ENCODE peak calls at places on chromosomes 1 and 21, in five cellular contexts. One of them, this sample, is unnamed. For H3K4me1, the result is how much of the 10 kb centered on the place peaks cover.

GRCh38 chr1:20721117-20722061 is 3.6 kb upstream of the KIF17 start:
- DNase-seq in GM12878: no peak
- DNase-seq in A549: no peak
- DNase-seq in K562: no peak
- DNase-seq in SK-N-SH: peak
- DNase-seq in this sample: no peak

GRCh38 chr1:219773775-219774174 is 154.6 kb downstream of the SLC30A10 start:
- DNase-seq in K562: no peak
- DNase-seq in GM12878: peak
- DNase-seq in A549: no peak
- DNase-seq in SK-N-SH: no peak
- DNase-seq in this sample: no peak

GRCh38 chr21:41932576-41933258 is 21.1 kb downstream of the C2CD2 start:
- DNase-seq in K562: peak
- DNase-seq in A549: no peak
- DNase-seq in GM12878: no peak
- DNase-seq in SK-N-SH: peak
- DNase-seq in this sample: peak

GRCh38 chr1:196063307-196063706 is 544.9 kb downstream of the KCNT2 start:
- DNase-seq in GM12878: no peak
- DNase-seq in SK-N-SH: no peak
- DNase-seq in A549: no peak
- DNase-seq in K562: no peak
- DNase-seq in this sample: peak

GRCh38 chr1:220378571-220379302 is 106.5 kb upstream of the RAB3GAP2 start:
- DNase-seq in GM12878: no peak
- DNase-seq in K562: no peak
- DNase-seq in SK-N-SH: no peak
- DNase-seq in A549: no peak
- DNase-seq in this sample: no peak

GRCh38 chr1:27603320-27603961 is 503 bp downstream of the AHDC1 start:
- DNase-seq in SK-N-SH: no peak
- DNase-seq in GM12878: no peak
- DNase-seq in K562: peak
- DNase-seq in A549: peak
- DNase-seq in this sample: no peak

GRCh38 chr21:33028271-33028670 is 2.5 kb downstream of the OLIG2 start:
- DNase-seq in K562: no peak
- DNase-seq in GM12878: no peak
- DNase-seq in SK-N-SH: no peak
- DNase-seq in A549: no peak
- DNase-seq in this sample: no peak

GRCh38 chr1:230191079-230191478 is 124.0 kb downstream of the GALNT2 start:
- DNase-seq in K562: no peak
- DNase-seq in SK-N-SH: no peak
- DNase-seq in A549: no peak
- DNase-seq in GM12878: no peak
- DNase-seq in this sample: peak

GRCh38 chr1:151142411-151143056 is 3.9 kb downstream of the SEMA6C start:
- DNase-seq in A549: no peak
- DNase-seq in SK-N-SH: peak
- DNase-seq in GM12878: no peak
- DNase-seq in K562: peak
- DNase-seq in this sample: no peak

GRCh38 chr1:200139661-200140250 is 112.2 kb downstream of the NR5A2 start:
- DNase-seq in K562: peak
- DNase-seq in SK-N-SH: peak
- DNase-seq in GM12878: no peak
- DNase-seq in A549: peak
- DNase-seq in this sample: peak

GRCh38 chr1:72284398-72285073 is 2.2 kb upstream of the NEGR1 start:
- DNase-seq in SK-N-SH: peak
- DNase-seq in GM12878: no peak
- DNase-seq in K562: no peak
- DNase-seq in A549: no peak
- DNase-seq in this sample: peak

GRCh38 chr1:235513495-235514366 is 9.5 kb upstream of the B3GALNT2 start:
- DNase-seq in A549: peak
- DNase-seq in K562: peak
- DNase-seq in GM12878: no peak
- DNase-seq in SK-N-SH: peak
- DNase-seq in this sample: peak

GRCh38 chr1:229913491-229913890 is 153.5 kb upstream of the GALNT2 start:
- DNase-seq in K562: no peak
- DNase-seq in SK-N-SH: no peak
- DNase-seq in A549: no peak
- DNase-seq in GM12878: no peak
- DNase-seq in this sample: no peak

GRCh38 chr1:47478090-47478489 is 40.2 kb downstream of the FOXD2 start:
- DNase-seq in GM12878: no peak
- DNase-seq in A549: peak
- DNase-seq in SK-N-SH: no peak
- DNase-seq in K562: no peak
- DNase-seq in this sample: no peak

GRCh38 chr1:40793617-40794016 is 10.0 kb downstream of the KCNQ4 start:
- DNase-seq in GM12878: no peak
- DNase-seq in SK-N-SH: no peak
- DNase-seq in K562: no peak
- DNase-seq in A549: no peak
- DNase-seq in this sample: no peak

GRCh38 chr1:225962440-225962975 is 21.5 kb upstream of the LEFTY2 start:
- DNase-seq in GM12878: no peak
- DNase-seq in SK-N-SH: peak
- DNase-seq in A549: peak
- DNase-seq in K562: peak
- DNase-seq in this sample: no peak

GRCh38 chr1:209406111-209406654 is 177.3 kb upstream of the CAMK1G start:
- DNase-seq in SK-N-SH: no peak
- DNase-seq in A549: no peak
- DNase-seq in GM12878: no peak
- DNase-seq in K562: no peak
- DNase-seq in this sample: peak

GRCh38 chr1:164716992-164717703 is 158.2 kb downstream of the PBX1 start:
- DNase-seq in K562: no peak
- DNase-seq in GM12878: no peak
- DNase-seq in A549: no peak
- DNase-seq in SK-N-SH: no peak
- DNase-seq in this sample: peak

GRCh38 chr21:46376856-46377453 is 53.0 kb downstream of the PCNT start:
- DNase-seq in K562: no peak
- DNase-seq in A549: no peak
- DNase-seq in GM12878: no peak
- DNase-seq in SK-N-SH: no peak
- DNase-seq in this sample: no peak

GRCh38 chr21:46377789-46378188 is 53.8 kb downstream of the PCNT start:
- DNase-seq in A549: no peak
- DNase-seq in GM12878: no peak
- DNase-seq in K562: no peak
- DNase-seq in SK-N-SH: no peak
- DNase-seq in this sample: no peak

GRCh38 chr21:46381521-46381920 is 57.6 kb downstream of the PCNT start:
- DNase-seq in K562: no peak
- DNase-seq in A549: no peak
- DNase-seq in SK-N-SH: no peak
- DNase-seq in GM12878: no peak
- DNase-seq in this sample: no peak

GRCh38 chr21:46379105-46379504 is 55.1 kb downstream of the PCNT start:
- DNase-seq in A549: no peak
- DNase-seq in SK-N-SH: no peak
- DNase-seq in GM12878: no peak
- DNase-seq in K562: no peak
- DNase-seq in this sample: no peak

DNA sequence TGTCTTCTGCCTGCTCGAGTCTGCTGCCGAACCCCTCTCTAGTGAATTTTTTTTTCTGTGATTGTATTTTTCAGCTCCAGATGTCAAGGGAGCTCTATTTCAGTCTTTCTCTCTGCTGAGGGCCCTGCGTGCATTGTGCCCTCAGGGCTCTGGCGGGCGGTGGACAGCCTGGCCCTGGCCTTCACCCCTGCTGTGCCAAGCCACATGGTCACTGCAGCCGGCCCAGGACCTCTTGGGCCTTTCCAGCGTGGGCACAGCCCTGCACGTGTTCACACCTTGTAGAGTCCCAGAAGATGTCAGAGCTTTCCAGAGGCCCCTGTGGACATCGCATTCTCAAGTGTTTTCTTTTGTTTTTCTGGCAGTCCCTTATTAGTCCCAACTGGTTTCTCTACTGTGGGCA is 55.7 kb downstream of the PCNT start:
- DNase-seq in A549: no peak
- DNase-seq in SK-N-SH: no peak
- DNase-seq in K562: no peak
- DNase-seq in GM12878: no peak
- DNase-seq in this sample: no peak
- TF ChIP-seq SMC3 in A549: no peak
- TF ChIP-seq SMC3 in SK-N-SH: no peak
- TF ChIP-seq SMC3 in K562: no peak
- TF ChIP-seq SMC3 in GM12878: no peak
- TF ChIP-seq SMC3 in this sample: no peak

DNA sequence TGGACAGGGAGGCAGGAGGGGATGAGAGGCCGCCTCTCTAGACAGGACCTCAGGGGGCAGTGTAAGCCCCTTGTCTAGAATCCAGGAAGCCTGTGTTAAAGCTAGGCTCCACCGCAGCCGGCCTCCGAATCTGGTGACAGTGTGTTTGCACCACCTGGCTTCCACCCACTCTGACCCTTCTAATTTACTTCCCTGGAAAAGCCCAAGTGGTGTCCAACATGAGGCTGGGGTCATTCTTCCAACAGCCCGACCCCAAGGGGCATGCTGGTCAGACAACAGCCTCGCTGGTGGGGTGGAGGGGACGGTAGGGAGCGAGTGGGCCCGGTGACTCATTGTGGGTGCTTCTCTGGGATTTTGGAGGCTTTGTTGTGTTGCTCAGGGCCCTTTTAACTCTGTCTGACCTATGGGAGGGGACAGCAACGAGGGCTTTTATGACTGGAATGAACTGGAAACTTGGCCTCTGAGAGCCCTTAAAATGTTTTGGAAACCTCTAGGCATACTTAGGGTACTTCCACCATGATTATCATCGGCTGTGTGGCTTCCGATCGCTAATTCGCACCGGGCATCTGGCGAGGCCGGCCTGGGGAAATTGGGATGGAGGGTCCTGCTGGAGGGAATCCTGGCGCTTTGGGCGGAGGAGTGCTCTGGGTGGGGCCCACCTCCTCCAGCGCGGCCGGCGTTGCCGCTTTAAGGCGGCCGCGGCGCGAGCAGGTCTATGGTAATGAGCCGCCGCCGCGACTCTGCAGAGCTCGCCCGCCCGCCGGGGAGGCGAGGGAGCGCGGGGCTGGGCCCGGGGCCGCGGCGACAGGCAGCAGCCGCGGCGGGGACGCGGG is at the start of gene CELSR2:
- DNase-seq in K562: peak
- DNase-seq in A549: peak
- DNase-seq in SK-N-SH: peak
- DNase-seq in GM12878: no peak
- DNase-seq in this sample: peak
- H3K4me1 ChIP-seq in K562: under half
- H3K4me1 ChIP-seq in A549: under half
- H3K4me1 ChIP-seq in SK-N-SH: under half
- H3K4me1 ChIP-seq in GM12878: under half
- H3K4me1 ChIP-seq in this sample: under half

GRCh38 chr1:93937997-93938396 is 28.8 kb upstream of the GCLM start:
- DNase-seq in A549: no peak
- DNase-seq in GM12878: no peak
- DNase-seq in K562: no peak
- DNase-seq in SK-N-SH: no peak
- DNase-seq in this sample: no peak

GRCh38 chr1:93938461-93939145 is 29.4 kb upstream of the GCLM start:
- DNase-seq in SK-N-SH: no peak
- DNase-seq in A549: no peak
- DNase-seq in K562: no peak
- DNase-seq in GM12878: no peak
- DNase-seq in this sample: no peak
- TF ChIP-seq SMC3 in SK-N-SH: no peak
- TF ChIP-seq SMC3 in A549: no peak
- TF ChIP-seq SMC3 in K562: no peak
- TF ChIP-seq SMC3 in GM12878: no peak
- TF ChIP-seq SMC3 in this sample: no peak

GRCh38 chr1:3679799-3680453 is 27.6 kb downstream of the TP73 start:
- DNase-seq in SK-N-SH: no peak
- DNase-seq in A549: no peak
- DNase-seq in GM12878: no peak
- DNase-seq in K562: no peak
- DNase-seq in this sample: no peak
- H3K4me1 ChIP-seq in SK-N-SH: under half
- H3K4me1 ChIP-seq in A549: under half
- H3K4me1 ChIP-seq in GM12878: under half
- H3K4me1 ChIP-seq in K562: under half
- H3K4me1 ChIP-seq in this sample: under half

DNA sequence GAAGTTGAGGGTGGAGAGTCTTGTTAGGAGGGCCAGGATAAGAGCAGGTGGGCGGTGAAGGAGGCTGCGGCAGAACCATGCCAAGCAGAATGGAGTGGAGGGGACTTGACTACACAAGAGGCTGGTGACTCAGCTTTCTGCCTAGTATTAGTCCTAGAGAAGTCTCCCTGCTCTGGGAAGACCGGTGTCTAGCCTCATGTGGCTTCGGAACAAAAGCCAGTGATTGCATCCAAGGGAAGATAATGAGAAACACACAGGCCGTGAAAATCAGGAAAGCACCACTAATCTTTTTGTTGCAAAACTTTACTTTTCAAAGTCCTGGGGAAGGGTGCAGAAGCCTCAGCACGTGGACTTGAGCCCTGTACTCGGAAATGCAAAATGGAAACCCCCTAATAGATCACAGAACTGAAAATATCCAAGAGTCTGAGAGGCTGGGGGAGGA is 31.3 kb downstream of the DDR2 start:
- DNase-seq in K562: no peak
- DNase-seq in SK-N-SH: no peak
- DNase-seq in A549: no peak
- DNase-seq in GM12878: no peak
- DNase-seq in this sample: peak
- TF ChIP-seq SMC3 in K562: no peak
- TF ChIP-seq SMC3 in SK-N-SH: no peak
- TF ChIP-seq SMC3 in A549: no peak
- TF ChIP-seq SMC3 in GM12878: no peak
- TF ChIP-seq SMC3 in this sample: no peak